ENCODE peak calls at places on chromosomes 11 and 22, in eight cellular contexts. W, C, U, M, P, X, B and K are unnamed samples.

GRCh38 chr11:123100378-123101085 is 38.6 kb upstream of the HSPA8 start:
- DNase-seq in P (no peak), M (no peak), X (no peak), W (no peak), C (no peak), B (no peak), U (no peak), K (no peak)

GRCh38 chr22:31574015-31574670 is 77.8 kb downstream of the SFI1 start:
- DNase-seq in W (no peak), U (no peak), M (no peak), C (no peak), P (no peak), B (no peak), X (no peak), K (no peak)

GRCh38 chr11:125645871-125646270 is 20.9 kb downstream of the CHEK1 start:
- DNase-seq in W (no peak), C (no peak), X (no peak), P (no peak), M (no peak), U (no peak), B (no peak), K (no peak)

GRCh38 chr11:120565436-120566155 is 54.0 kb downstream of the GRIK4 start:
- DNase-seq in X (no peak), P (no peak), W (no peak), C (no peak), M (no peak), U (peak; percentile 26), B (no peak), K (no peak)

GRCh38 chr22:44436656-44437492 is 61.2 kb downstream of the RTL6 start:
- DNase-seq in C (no peak), U (no peak), B (no peak), P (no peak), W (no peak), X (no peak), M (no peak), K (no peak)

GRCh38 chr11:73154178-73154577 is 12.1 kb upstream of the FCHSD2 start:
- DNase-seq in W (no peak), X (peak; percentile 45), P (peak; percentile 85), M (no peak), C (no peak), U (no peak), B (peak; percentile 66), K (no peak)

GRCh38 chr11:62614275-62614674 is 1.2 kb downstream of the ROM1 start:
- DNase-seq in M (no peak), B (no peak), W (no peak), P (no peak), U (no peak), X (no peak), C (peak; percentile 35), K (no peak)

GRCh38 chr11:94924074-94925031 is 49.0 kb downstream of the CWC15 start:
- DNase-seq in B (no peak), P (no peak), X (no peak), C (no peak), W (no peak), M (peak; percentile 35), U (no peak), K (peak; percentile 30)

GRCh38 chr22:36383110-36383581 is 4.6 kb downstream of the MYH9 start:
- DNase-seq in C (no peak), U (no peak), P (no peak), X (no peak), M (peak; percentile 94), W (no peak), B (peak; percentile 56), K (no peak)

GRCh38 chr11:74449369-74449931 is 17.9 kb downstream of the KCNE3 start:
- DNase-seq in C (peak; percentile 52), W (peak; percentile 89), U (peak; percentile 47), X (peak; percentile 15), M (peak; percentile 81), P (peak; percentile 65), B (peak; percentile 68), K (no peak)

GRCh38 chr22:19941365-19942070 is at the start of the genes COMT and TXNRD2:
- DNase-seq in P (peak; percentile 64), X (peak; percentile 76), M (peak; percentile 57), W (peak; percentile 65), C (no peak), B (peak; percentile 93), U (no peak), K (no peak)

GRCh38 chr11:86818466-86819282 is 18.3 kb downstream of the PRSS23 start:
- DNase-seq in B (peak; percentile 55), X (no peak), P (peak; percentile 8), W (peak; percentile 79), C (peak; percentile 42), M (peak; percentile 81), U (no peak), K (no peak)

GRCh38 chr11:5258543-5259262 is 4.1 kb upstream of the HBG2 start:
- DNase-seq in M (no peak), U (peak; percentile 63), W (no peak), P (no peak), C (no peak), B (no peak), X (no peak), K (no peak)

GRCh38 chr11:15930442-15931025 is 425.8 kb downstream of the SOX6 start:
- DNase-seq in X (no peak), C (no peak), P (no peak), M (no peak), U (no peak), B (no peak), W (no peak), K (peak; percentile 48)

GRCh38 chr11:103499710-103500340 is 390.6 kb downstream of the DYNC2H1 start:
- DNase-seq in X (no peak), C (no peak), P (no peak), M (peak; percentile 47), B (no peak), W (no peak), U (no peak), K (no peak)

GRCh38 chr11:73995247-73995646 is 12.6 kb upstream of the UCP2 start:
- DNase-seq in W (no peak), X (no peak), P (peak; percentile 23), M (peak; percentile 16), U (no peak), C (no peak), B (peak; percentile 43), K (no peak)

GRCh38 chr11:8581300-8581699 is 12.7 kb downstream of the STK33 start:
- DNase-seq in B (no peak), X (no peak), P (no peak), U (no peak), W (no peak), M (peak; percentile 30), C (no peak), K (no peak)

DNA sequence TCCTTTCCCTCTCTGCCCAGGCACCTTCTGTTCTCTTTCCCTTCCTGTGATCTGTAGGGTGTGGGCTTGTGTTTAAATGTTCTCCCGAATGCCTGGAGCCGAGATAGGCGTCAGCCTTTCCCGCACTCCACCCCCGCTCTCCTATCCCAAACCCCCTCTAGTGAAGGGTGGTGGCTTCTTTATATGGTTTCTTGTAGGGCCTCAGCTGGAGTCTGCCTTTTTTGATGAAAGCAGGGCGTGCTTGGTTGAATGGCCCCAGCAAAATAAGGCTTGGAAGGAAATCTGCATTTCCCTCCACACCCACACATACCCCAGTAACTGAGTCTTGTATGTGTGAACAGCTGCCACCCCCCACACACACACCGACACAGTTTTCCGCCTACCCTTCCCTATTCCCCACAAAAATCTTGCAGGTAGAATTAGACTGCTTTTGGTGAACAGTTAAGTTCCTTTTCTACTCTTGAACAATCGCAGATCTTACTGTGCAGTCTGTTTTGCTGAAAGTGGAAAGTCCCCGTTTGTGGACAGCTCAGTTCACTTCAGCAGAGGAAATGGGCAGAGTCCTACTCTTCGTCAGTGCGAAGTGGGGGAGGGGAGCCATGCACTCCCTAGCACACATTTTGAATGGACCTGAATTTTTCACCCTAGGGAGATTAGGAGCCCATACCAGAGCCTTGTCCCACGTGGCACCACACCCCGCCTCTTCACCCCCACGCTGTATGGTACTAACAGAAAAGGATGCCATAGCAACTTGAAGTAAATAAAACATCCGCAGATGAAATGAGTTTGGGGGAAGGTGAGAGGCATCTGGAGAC is 25.5 kb upstream of the GRK2 start:
- DNase-seq in X (peak; percentile 57), B (peak; percentile 66), P (peak; percentile 65), U (peak; percentile 44), C (peak; percentile 73), M (peak; percentile 75), W (peak; percentile 59), K (no peak)
- TF ChIP-seq CTCF in X (no peak), B (no peak), P (no peak), U (no peak), C (no peak), M (no peak), W (no peak), K (no peak)

GRCh38 chr11:65744699-65745042 is 24.1 kb upstream of the RNASEH2C start:
- DNase-seq in X (no peak), W (no peak), U (no peak), C (no peak), B (no peak), P (no peak), M (no peak), K (no peak)
- TF ChIP-seq CTCF in X (no peak), W (no peak), U (no peak), C (no peak), B (no peak), P (no peak), M (no peak), K (no peak)

GRCh38 chr11:22472306-22472705 is 134.1 kb downstream of the SLC17A6 start:
- DNase-seq in C (no peak), B (no peak), P (no peak), U (peak; percentile 32), X (no peak), M (peak; percentile 9), W (no peak), K (no peak)

GRCh38 chr11:22477312-22477711 is 139.1 kb downstream of the SLC17A6 start:
- DNase-seq in U (no peak), C (no peak), X (no peak), W (no peak), M (peak; percentile 18), B (no peak), P (no peak), K (no peak)

GRCh38 chr11:22476589-22476988 is 138.4 kb downstream of the SLC17A6 start:
- DNase-seq in M (no peak), P (no peak), W (no peak), X (no peak), C (no peak), B (no peak), U (no peak), K (no peak)

GRCh38 chr11:22471405-22471804 is 133.2 kb downstream of the SLC17A6 start:
- DNase-seq in P (no peak), M (no peak), U (no peak), C (no peak), W (no peak), X (no peak), B (no peak), K (no peak)

DNA sequence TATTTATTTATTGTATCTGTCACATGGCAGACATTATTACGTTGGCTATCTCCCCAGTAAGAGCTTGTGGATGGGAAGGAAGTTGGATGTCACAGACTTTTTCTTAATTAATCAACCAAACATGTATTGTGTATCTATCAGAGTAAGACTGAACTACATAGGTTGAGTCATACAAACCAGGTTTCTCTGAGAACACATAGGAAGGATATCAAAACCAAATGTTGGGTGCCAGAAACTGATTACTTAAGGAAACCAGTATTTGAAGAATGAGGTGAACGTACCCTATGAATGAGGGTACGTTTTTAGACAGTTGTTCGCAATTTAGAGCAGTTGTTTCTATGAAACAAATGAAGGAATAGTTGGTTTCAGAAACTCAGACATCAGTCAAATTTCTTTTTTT is 136.4 kb downstream of the SLC17A6 start:
- DNase-seq in B (no peak), X (no peak), C (no peak), U (no peak), M (no peak), W (no peak), P (no peak), K (no peak)
- TF ChIP-seq CTCF in B (no peak), X (no peak), C (no peak), U (no peak), M (no peak), W (no peak), P (no peak), K (no peak)

GRCh38 chr22:39530692-39531331 is 1.7 kb downstream of the RPS19BP1 start:
- DNase-seq in B (no peak), P (peak; percentile 73), X (no peak), M (peak; percentile 41), W (peak; percentile 44), C (peak; percentile 57), U (no peak), K (no peak)
- TF ChIP-seq CTCF in B (peak; percentile 1), P (no peak), X (no peak), M (peak; percentile 30), W (peak; percentile 36), C (peak; percentile 21), U (no peak), K (peak; percentile 30)